ENCODE peak calls at places on chromosomes 7 and 10, in four cellular contexts. T is HCT116, V is upper lobe of left lung, B is mammary epithelial cell. X is an unnamed sample.

GRCh38 chr7:4682621-4683042 is 537 bp downstream of the FOXK1 start:
- DNase-seq in T (no peak), V (peak; percentile 64), B (peak; percentile 54), X (no peak)

GRCh38 chr10:122128357-122128756 is 139.4 kb downstream of the TACC2 start:
- DNase-seq in T (no peak), V (no peak), B (no peak), X (no peak)

GRCh38 chr7:100166966-100167911 is 1.2 kb downstream of the GAL3ST4 start:
- DNase-seq in T (no peak), V (no peak), B (no peak), X (no peak)

GRCh38 chr10:114432704-114433103 is 28.4 kb upstream of the AFAP1L2 start:
- DNase-seq in T (no peak), V (no peak), B (no peak), X (no peak)

GRCh38 chr7:44229546-44230105 is 28.8 kb downstream of the YKT6 start:
- DNase-seq in T (no peak), V (no peak), B (no peak), X (no peak)

GRCh38 chr7:4266270-4267040 is 415.6 kb upstream of the FOXK1 start:
- DNase-seq in T (no peak), V (no peak), B (no peak), X (no peak)

GRCh38 chr10:30000802-30001571 is 58.4 kb downstream of the JCAD start:
- DNase-seq in T (no peak), V (peak; percentile 39), B (peak; percentile 32), X (no peak)

GRCh38 chr10:110081914-110082313 is 74.1 kb downstream of the ADD3 start:
- DNase-seq in T (no peak), V (peak; percentile 59), B (peak; percentile 80), X (no peak)

GRCh38 chr7:122682805-122683204 is 16.1 kb downstream of the RNF133 start:
- DNase-seq in T (no peak), V (no peak), B (no peak), X (no peak)

GRCh38 chr7:151818674-151819519 is 58.0 kb downstream of the PRKAG2 start:
- DNase-seq in T (no peak), V (peak; percentile 40), B (no peak), X (no peak)

GRCh38 chr7:1925349-1925748 is 255.3 kb downstream of the ELFN1 start:
- DNase-seq in T (no peak), V (no peak), B (no peak), X (no peak)

GRCh38 chr7:351256-351655 is 61.3 kb downstream of the FOXL3 start:
- DNase-seq in T (no peak), V (no peak), B (no peak), X (peak; percentile 80)

GRCh38 chr10:47299989-47300931 is at the start of gene GDF10:
- DNase-seq in T (no peak), V (no peak), B (no peak), X (no peak)

GRCh38 chr10:99484626-99485581 is 47.8 kb upstream of the NKX2-3 start:
- DNase-seq in T (no peak), V (no peak), B (peak; percentile 2), X (no peak)

GRCh38 chr7:8724080-8724718 is 290.8 kb downstream of the NXPH1 start:
- DNase-seq in T (no peak), V (peak; percentile 23), B (peak; percentile 1), X (no peak)

GRCh38 chr10:71754562-71754961 is 18.8 kb downstream of the VSIR start:
- DNase-seq in T (no peak), V (no peak), B (no peak), X (no peak)

GRCh38 chr10:11546581-11546980 is 64.9 kb downstream of the USP6NL start:
- DNase-seq in T (no peak), V (no peak), B (no peak), X (no peak)

GRCh38 chr7:155741805-155742204 is 70.5 kb downstream of the SHH start:
- DNase-seq in T (no peak), V (no peak), B (no peak), X (no peak)

GRCh38 chr10:51311232-51311631 is 236.9 kb downstream of the PRKG1 start:
- DNase-seq in T (no peak), V (no peak), B (no peak), X (no peak)

GRCh38 chr7:34070486-34071323 is 165.4 kb downstream of the BMPER start:
- DNase-seq in T (no peak), V (no peak), B (no peak), X (no peak)

GRCh38 chr10:114687459-114687858 is 29.4 kb upstream of the ABLIM1 start:
- DNase-seq in T (no peak), V (no peak), B (peak; percentile 25), X (no peak)

GRCh38 chr10:408223-408622 is 273.0 kb downstream of the ZMYND11 start:
- DNase-seq in T (no peak), V (no peak), B (no peak), X (no peak)

GRCh38 chr10:61994404-61995031 is 93.0 kb downstream of the ARID5B start:
- DNase-seq in T (no peak), V (no peak), B (no peak), X (no peak)

GRCh38 chr10:7477538-7478334 is 66.9 kb upstream of the SFMBT2 start:
- DNase-seq in T (no peak), V (no peak), B (no peak), X (no peak)

GRCh38 chr7:86911703-86912102 is 147.8 kb downstream of the ELAPOR2 start:
- DNase-seq in T (no peak), V (no peak), B (no peak), X (no peak)

GRCh38 chr7:99579956-99580777 is 17.9 kb upstream of the TMEM225B start:
- DNase-seq in T (no peak), V (no peak), B (no peak), X (peak; percentile 68)

GRCh38 chr10:93126484-93127052 is 52.9 kb downstream of the CYP26A1 start:
- DNase-seq in T (peak; percentile 39), V (no peak), B (no peak), X (no peak)

GRCh38 chr7:123115331-123115730 is 84.4 kb downstream of the SLC13A1 start:
- DNase-seq in T (no peak), V (no peak), B (no peak), X (no peak)

GRCh38 chr7:158301221-158301620 is 286.4 kb downstream of the PTPRN2 start:
- DNase-seq in T (no peak), V (no peak), B (no peak), X (no peak)

GRCh38 chr10:84608126-84608525 is 279.7 kb downstream of the CCSER2 start:
- DNase-seq in T (no peak), V (no peak), B (no peak), X (no peak)

GRCh38 chr7:17130281-17131059 is 168.0 kb upstream of the AHR start:
- DNase-seq in T (peak; percentile 13), V (no peak), B (no peak), X (no peak)

GRCh38 chr7:84025332-84025927 is 169.2 kb downstream of the SEMA3A start:
- DNase-seq in T (peak; percentile 51), V (no peak), B (peak; percentile 89), X (no peak)

GRCh38 chr10:131249238-131249956 is 62.1 kb downstream of the TCERG1L start:
- DNase-seq in T (no peak), V (no peak), B (no peak), X (no peak)

GRCh38 chr7:18357691-18358090 is 137.9 kb upstream of the HDAC9 start:
- DNase-seq in T (no peak), V (no peak), B (peak; percentile 48), X (no peak)

GRCh38 chr7:80231719-80232118 is 97.1 kb downstream of the GNAI1 start:
- DNase-seq in T (no peak), V (no peak), B (peak; percentile 84), X (no peak)

GRCh38 chr7:156816943-156817572 is 75.9 kb downstream of the LMBR1 start:
- DNase-seq in T (no peak), V (no peak), B (no peak), X (no peak)

GRCh38 chr7:30430777-30431176 is 47.8 kb downstream of the NOD1 start:
- DNase-seq in T (no peak), V (peak; percentile 46), B (no peak), X (no peak)

GRCh38 chr10:58107506-58107905 is 160.2 kb downstream of the IPMK start:
- DNase-seq in T (no peak), V (no peak), B (peak; percentile 82), X (no peak)

GRCh38 chr10:58104419-58104818 is 163.3 kb downstream of the IPMK start:
- DNase-seq in T (no peak), V (no peak), B (no peak), X (no peak)

GRCh38 chr10:58101682-58102081 is 166.0 kb downstream of the IPMK start:
- DNase-seq in T (no peak), V (no peak), B (no peak), X (no peak)

GRCh38 chr10:58106211-58107035 is 161.3 kb downstream of the IPMK start:
- DNase-seq in T (no peak), V (no peak), B (no peak), X (no peak)

DNA sequence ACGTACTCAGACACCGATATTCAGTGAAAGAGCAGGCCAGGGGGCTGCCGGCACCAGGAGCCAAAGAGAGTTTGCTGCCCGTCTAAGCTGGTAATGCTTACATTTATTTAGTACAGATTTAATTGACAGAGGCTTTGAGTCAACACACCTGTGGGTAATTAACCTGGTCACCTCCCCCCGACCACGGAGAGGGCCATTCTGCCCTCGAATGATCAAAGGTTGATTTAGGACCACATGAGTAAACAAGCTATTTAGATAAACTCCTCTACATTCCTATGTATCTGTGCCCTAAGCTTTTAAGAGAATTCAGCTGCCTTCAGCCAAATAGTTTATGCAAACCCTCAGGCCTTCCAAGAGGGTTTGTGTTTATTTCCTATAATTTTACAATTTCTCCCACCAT is 164.8 kb downstream of the IPMK start:
- DNase-seq in T (no peak), V (no peak), B (no peak), X (no peak)
- H3K4me3 ChIP-seq in T (no peak overlapping the region), V (no peak overlapping the region), B (no peak overlapping the region), X (no peak overlapping the region)

GRCh38 chr7:74173074-74173473 is 1.1 kb upstream of the EIF4H start:
- DNase-seq in T (no peak), V (peak; percentile 71), B (peak; percentile 27), X (no peak)
- H3K27ac ChIP-seq in T (peak overlapping the region; percentile 87), V (peak overlapping the region; percentile 95), B (peak overlapping the region; percentile 82), X (no peak overlapping the region)

DNA sequence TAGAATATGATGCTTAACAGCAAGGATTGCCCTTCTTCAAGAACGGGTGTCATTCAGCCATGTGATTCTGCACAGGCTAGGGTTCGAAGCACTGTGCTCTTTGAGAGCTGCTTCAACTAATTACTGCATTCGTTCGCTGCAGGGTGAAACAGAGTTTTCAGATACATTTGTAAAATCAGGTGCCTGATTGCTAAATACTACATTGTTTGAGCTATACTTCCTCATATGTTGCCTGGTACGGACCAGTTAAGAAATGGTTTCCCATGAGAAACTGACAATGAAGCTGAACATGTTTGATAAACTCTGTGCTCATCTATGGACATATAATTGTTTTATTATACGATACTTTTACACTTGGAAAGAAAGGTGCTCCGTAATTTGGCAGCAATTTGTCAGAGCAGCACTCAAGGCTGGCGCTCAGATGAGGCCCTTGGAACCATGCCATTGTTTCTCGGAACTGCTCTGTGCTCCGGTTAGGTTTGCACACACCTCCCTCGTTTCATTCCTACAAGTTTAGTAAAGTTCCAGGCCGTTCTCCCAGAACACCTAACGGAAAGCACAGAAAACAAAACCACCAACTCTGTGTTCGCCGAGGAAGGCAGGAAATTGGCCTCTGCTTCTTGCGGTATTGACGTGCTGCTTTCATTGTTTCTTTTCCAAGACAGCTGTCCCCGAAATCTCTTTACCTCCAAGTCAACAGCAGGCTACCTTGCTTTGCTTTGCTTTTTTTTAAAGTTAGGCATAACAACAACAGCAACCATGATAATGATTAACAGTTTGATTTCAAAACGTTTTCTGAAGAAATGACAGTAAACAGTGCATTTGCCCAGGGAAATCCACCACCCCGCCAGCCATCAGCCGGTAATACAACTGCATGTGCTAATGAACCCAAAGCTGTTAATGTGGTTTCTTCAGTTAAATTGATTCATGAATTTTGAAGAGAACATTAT is 206.9 kb downstream of the EBF3 start:
- DNase-seq in T (no peak), V (peak; percentile 44), B (peak; percentile 14), X (no peak)
- H3K4me3 ChIP-seq in T (no peak overlapping the region), V (peak overlapping the region; percentile 34), B (no peak overlapping the region), X (no peak overlapping the region)

GRCh38 chr7:150755473-150756099 is 18.4 kb downstream of the GIMAP5 start:
- DNase-seq in T (no peak), V (peak; percentile 39), B (peak; percentile 11), X (peak; percentile 60)
- H3K27ac ChIP-seq in T (no peak overlapping the region), V (peak overlapping the region; percentile 68), B (no peak overlapping the region), X (peak overlapping the region; percentile 29)

X was measured in CD8-positive, alpha-beta T cell.